ENCODE peak calls at places on chromosomes 7 and 10, in nine cellular contexts. B is AG04450, M is mucosa of descending colon, I is GM20000, O is astrocyte, K is right atrium auricular region, G is RWPE1, D is NB4, S is osteocyte. U is an unnamed sample.

GRCh38 chr7:85469446-85469970 is 282.7 kb upstream of the SEMA3D start:
- DNase-seq in G (no peak), K (no peak), O (peak), B (no peak), I (no peak), D (no peak), S (no peak), M (no peak), U (no peak)

GRCh38 chr10:30534465-30535144 is 94.9 kb downstream of the LYZL2 start:
- DNase-seq in D (peak), G (peak), O (peak), B (peak), S (peak), M (peak), K (peak), I (peak), U (peak)

GRCh38 chr10:99667108-99667751 is 7.9 kb downstream of the ENTPD7 start:
- DNase-seq in S (no peak), M (no peak), B (peak), G (peak), O (peak), D (no peak), I (no peak), K (no peak), U (no peak)

GRCh38 chr7:7851381-7851780 is 117.2 kb upstream of the GLCCI1 start:
- DNase-seq in S (no peak), M (no peak), I (no peak), D (peak), K (no peak), O (peak), B (no peak), G (no peak), U (no peak)

GRCh38 chr7:25854059-25854458 is 297.9 kb upstream of the NFE2L3 start:
- DNase-seq in S (no peak), G (no peak), M (peak), I (no peak), D (peak), B (no peak), K (no peak), O (no peak), U (no peak)

GRCh38 chr7:2175514-2175913 is 57.2 kb downstream of the MAD1L1 start:
- DNase-seq in I (no peak), G (peak), K (peak), B (peak), M (no peak), S (no peak), D (no peak), O (peak), U (no peak)

GRCh38 chr7:158001621-158002320 is 585.9 kb downstream of the PTPRN2 start:
- DNase-seq in B (no peak), I (no peak), M (no peak), D (no peak), O (no peak), G (peak), S (no peak), K (no peak), U (no peak)

GRCh38 chr7:87564290-87564963 is 36.3 kb downstream of the ABCB1 start:
- DNase-seq in I (peak), O (no peak), B (no peak), D (peak), G (peak), K (no peak), S (no peak), M (peak), U (no peak)

GRCh38 chr7:36272567-36273269 is 116.9 kb upstream of the ANLN start:
- DNase-seq in I (no peak), O (no peak), B (no peak), G (no peak), S (peak), D (peak), K (no peak), M (no peak), U (no peak)

GRCh38 chr10:780536-781524 is 91.4 kb upstream of the DIP2C start:
- DNase-seq in G (no peak), S (peak), B (no peak), O (no peak), K (no peak), I (peak), M (no peak), D (no peak), U (no peak)

GRCh38 chr10:75406158-75407065 is 4.8 kb upstream of the ZNF503 start:
- DNase-seq in O (no peak), K (no peak), B (no peak), D (no peak), G (no peak), I (no peak), M (no peak), S (no peak), U (no peak)

GRCh38 chr10:75403144-75404022 is 1.8 kb upstream of the ZNF503 start:
- DNase-seq in G (no peak), K (peak), B (no peak), M (peak), S (no peak), D (peak), O (no peak), I (peak), U (peak)

GRCh38 chr10:75405201-75406143 is 3.9 kb upstream of the ZNF503 start:
- DNase-seq in B (no peak), G (no peak), M (peak), O (peak), K (no peak), I (peak), D (no peak), S (no peak), U (no peak)

GRCh38 chr10:75404023-75404334 is 2.4 kb upstream of the ZNF503 start:
- DNase-seq in S (no peak), D (no peak), G (no peak), K (no peak), O (no peak), B (no peak), I (no peak), M (no peak), U (no peak)

GRCh38 chr10:75404335-75405200 is 3.0 kb upstream of the ZNF503 start:
- DNase-seq in M (peak), G (no peak), D (no peak), S (no peak), B (no peak), I (peak), O (no peak), K (no peak), U (no peak)
- TF ChIP-seq CTCF in M (no peak), G (no peak), D (no peak), S (no peak), B (no peak), I (no peak), O (no peak), K (no peak), U (no peak)

GRCh38 chr10:90088008-90088322 is 386.6 kb downstream of the KIF20B start:
- DNase-seq in G (no peak), M (no peak), O (no peak), D (no peak), S (no peak), K (no peak), I (no peak), B (no peak), U (no peak)

GRCh38 chr10:90089724-90090123 is 388.3 kb downstream of the KIF20B start:
- DNase-seq in G (no peak), S (no peak), I (no peak), B (no peak), O (no peak), K (no peak), D (no peak), M (no peak), U (no peak)

DNA sequence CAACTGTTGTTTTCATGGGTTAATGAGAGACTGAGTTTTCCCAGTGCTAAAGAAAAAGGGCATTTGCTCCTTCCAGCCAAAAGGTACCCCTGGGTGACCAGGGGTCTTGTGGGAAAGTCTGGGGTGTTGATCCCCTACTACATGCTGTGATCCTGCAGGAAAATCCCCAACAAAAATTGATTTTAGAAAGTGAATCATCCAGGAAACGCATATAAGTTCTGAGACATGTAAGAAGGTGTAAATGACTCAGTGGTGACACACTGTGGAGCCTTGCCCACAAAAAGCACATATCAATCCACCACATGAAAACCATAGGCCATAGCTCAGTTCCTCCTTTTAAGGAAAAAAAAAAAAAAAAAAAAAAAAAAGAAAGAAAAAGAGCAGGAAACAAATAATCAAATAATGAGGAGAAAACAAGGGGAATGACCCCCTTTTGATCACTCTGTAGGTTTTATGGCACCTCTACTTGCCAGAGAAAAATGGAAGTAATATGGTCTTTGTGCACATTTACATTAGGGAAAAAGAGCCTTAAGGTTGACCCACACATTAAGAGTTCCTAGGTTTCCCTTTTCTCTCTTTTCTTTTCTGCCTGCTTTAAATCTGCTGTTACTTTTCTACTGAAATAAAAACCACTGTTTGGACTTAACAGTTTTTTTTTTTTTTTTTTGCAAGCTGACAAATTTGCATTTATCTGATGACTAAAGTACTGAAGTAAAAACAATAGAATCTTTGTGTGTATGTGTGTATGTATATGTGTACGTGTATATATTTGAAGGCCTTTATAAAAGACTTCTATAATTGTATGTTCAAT is 386.0 kb downstream of the KIF20B start:
- DNase-seq in D (peak), S (no peak), I (peak), O (peak), G (peak), B (no peak), K (no peak), M (no peak), U (no peak)
- TF ChIP-seq CTCF in D (peak), S (no peak), I (no peak), O (no peak), G (no peak), B (no peak), K (no peak), M (no peak), U (no peak)

DNA sequence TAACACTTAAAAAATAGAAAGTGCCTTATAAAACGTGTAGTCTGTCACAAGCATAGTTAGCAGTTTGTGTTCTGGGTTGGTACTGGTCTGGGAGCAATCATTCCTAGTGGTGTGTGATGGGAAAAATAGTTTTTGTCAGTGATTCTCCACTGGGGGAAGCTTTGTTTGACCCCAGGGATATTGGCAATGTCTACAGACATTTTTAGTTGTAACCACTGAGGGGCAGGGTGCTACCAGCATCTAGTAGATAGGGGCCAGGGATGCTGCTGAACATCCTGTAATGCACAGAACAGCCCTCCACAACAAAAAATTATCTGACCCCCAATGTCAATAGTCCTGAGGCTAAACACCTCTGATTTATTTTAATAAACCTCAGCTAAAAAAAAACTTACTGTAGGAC is 51.6 kb upstream of the CREB5 start:
- DNase-seq in D (no peak), B (no peak), K (no peak), M (no peak), S (no peak), O (no peak), G (no peak), I (no peak), U (no peak)
- TF ChIP-seq CTCF in D (no peak), B (peak), K (no peak), M (no peak), S (peak), O (no peak), G (no peak), I (no peak), U (no peak)

GRCh38 chr7:33673029-33673700 is 232.2 kb upstream of the BMPER start:
- DNase-seq in S (no peak), B (no peak), K (no peak), I (no peak), D (no peak), M (no peak), G (no peak), O (no peak), U (no peak)
- TF ChIP-seq CTCF in S (peak), B (peak), K (no peak), I (no peak), D (peak), M (no peak), G (no peak), O (no peak), U (no peak)

GRCh38 chr10:125629758-125630376 is 53.1 kb downstream of the TEX36 start:
- DNase-seq in G (peak), D (peak), S (no peak), K (no peak), O (peak), M (no peak), B (peak), I (peak), U (no peak)
- TF ChIP-seq CTCF in G (peak), D (peak), S (peak), K (no peak), O (peak), M (no peak), B (peak), I (no peak), U (peak)

GRCh38 chr10:21020545-21020944 is 123.4 kb upstream of the NEBL start:
- DNase-seq in D (peak), K (no peak), B (no peak), G (peak), M (no peak), I (peak), O (no peak), S (no peak), U (peak)
- TF ChIP-seq CTCF in D (peak), K (no peak), B (no peak), G (no peak), M (no peak), I (peak), O (no peak), S (peak), U (peak)

GRCh38 chr10:105742923-105743322 is 1101.8 kb downstream of the SORCS3 start:
- DNase-seq in S (no peak), O (no peak), K (no peak), G (no peak), M (no peak), I (no peak), B (no peak), D (no peak), U (no peak)
- TF ChIP-seq CTCF in S (no peak), O (no peak), K (no peak), G (no peak), M (no peak), I (no peak), B (no peak), D (no peak), U (no peak)

DNA sequence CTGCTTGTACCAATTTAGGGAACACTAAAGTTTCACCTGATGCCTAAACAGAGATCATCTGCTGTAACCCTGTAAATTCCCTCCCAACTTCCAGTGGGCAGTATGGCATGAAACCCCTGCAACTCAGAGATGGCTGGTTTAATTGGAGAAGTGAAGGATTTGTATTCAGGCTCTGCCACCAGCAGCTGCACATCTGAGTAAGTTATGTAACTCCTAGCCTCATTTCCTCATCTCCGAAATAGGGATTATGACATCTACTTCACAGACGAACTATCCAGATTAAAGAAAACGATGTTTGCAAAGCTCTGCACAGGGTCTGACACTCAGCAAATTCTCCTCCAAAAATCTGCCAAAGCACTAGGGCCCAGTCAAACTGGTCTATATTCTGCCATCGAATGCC is 492.9 kb downstream of the KCNMA1 start:
- DNase-seq in D (peak), B (no peak), G (no peak), O (no peak), S (no peak), K (no peak), I (no peak), M (no peak), U (no peak)
- TF ChIP-seq CTCF in D (no peak), B (no peak), G (no peak), O (no peak), S (no peak), K (no peak), I (no peak), M (no peak), U (no peak)

DNA sequence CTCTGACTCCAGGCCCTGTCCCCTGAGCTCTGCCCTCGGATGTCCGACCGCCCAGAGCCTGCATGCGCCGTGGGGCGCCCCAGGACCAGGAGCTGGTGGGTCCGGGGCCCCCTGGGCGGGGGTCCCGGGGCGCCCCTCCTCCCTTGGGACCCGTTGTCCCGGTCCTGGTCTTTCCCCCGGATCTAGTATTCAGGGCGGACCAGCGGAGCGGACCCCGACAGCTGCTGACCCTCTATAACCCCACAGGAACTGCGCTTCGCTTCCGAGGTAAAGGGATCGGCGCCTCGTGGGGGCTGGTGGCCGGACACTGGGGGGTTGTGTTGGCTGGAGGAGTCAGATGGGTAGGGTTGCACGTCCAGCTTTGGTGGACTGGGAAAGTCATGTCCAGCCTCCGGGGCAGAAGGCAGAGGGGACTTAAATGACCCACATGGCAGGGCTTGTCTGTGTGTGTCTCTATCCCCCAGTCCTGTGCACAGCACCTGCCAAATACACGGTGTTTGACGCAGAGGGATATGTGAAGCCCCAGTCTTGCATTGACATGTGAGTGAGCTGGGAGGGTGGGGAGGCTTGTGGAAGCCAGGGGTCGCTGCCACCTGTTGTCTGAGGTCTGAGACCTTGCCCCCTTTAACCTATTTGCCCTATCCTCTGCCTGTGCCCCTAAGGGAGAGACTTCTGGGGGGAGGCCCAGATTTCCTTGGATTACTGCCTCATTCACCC is 548 bp downstream of the MOSPD3 start:
- DNase-seq in D (peak), K (no peak), M (no peak), G (no peak), B (no peak), O (no peak), I (no peak), S (no peak), U (peak)
- TF ChIP-seq CTCF in D (peak), K (no peak), M (no peak), G (peak), B (no peak), O (no peak), I (no peak), S (peak), U (no peak)

DNA sequence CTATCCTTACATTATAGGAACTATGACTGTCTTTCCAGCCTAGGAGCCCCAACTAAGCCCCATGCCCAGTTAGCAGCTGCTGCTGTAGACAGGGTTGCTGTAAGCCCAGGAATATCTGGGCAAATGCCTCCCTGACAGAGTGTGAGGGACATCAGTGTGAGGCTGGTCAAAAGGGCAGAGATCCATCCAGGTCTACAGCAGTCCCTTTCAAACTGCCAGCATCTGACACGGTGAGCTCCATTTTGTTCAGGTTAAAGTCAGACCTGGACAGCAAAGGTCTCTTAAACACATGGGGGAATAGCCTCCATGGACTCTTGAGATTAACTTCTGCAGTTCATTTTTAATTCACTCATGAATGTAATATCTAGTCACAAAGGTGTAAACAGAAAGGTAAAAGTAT is 13.3 kb downstream of the IFIT3 start:
- DNase-seq in M (no peak), G (no peak), D (no peak), K (no peak), O (no peak), B (no peak), I (no peak), S (no peak), U (no peak)
- TF ChIP-seq CTCF in M (no peak), G (no peak), D (no peak), K (no peak), O (no peak), B (no peak), I (no peak), S (no peak), U (no peak)

U was measured in glutamatergic neuron.